ENCODE peak calls at places on chromosomes 1 and 21, in nine cellular contexts. A is ovary, L is mammary epithelial cell, P is right lobe of liver, H is pancreas, K is dorsolateral prefrontal cortex, S is fibroblast of mammary gland, G is H9, N is AG09309. E is an unnamed sample.

GRCh38 chr1:35481229-35481628 is 76.0 kb downstream of the KIAA0319L start:
- DNase-seq in A (no peak), L (no peak), P (no peak), H (no peak), K (no peak), S (no peak), G (no peak), N (no peak), E (no peak)

GRCh38 chr1:125085720-125086591 is 3901.2 kb downstream of the SRGAP2C start:
- DNase-seq in A (no peak), L (no peak), P (peak), H (no peak), K (no peak), S (no peak), G (no peak), N (no peak), E (no peak)

GRCh38 chr1:19208710-19209438 is 1.2 kb downstream of the UBR4 start:
- DNase-seq in A (no peak), L (peak), P (no peak), H (no peak), K (no peak), S (peak), G (no peak), N (no peak), E (no peak)

GRCh38 chr1:199751524-199751923 is 276.0 kb upstream of the NR5A2 start:
- DNase-seq in A (no peak), L (no peak), P (no peak), H (no peak), K (no peak), S (no peak), G (no peak), N (no peak), E (no peak)

GRCh38 chr1:165075725-165076370 is 280.7 kb downstream of the LMX1A start:
- DNase-seq in A (no peak), L (no peak), P (no peak), H (no peak), K (no peak), S (peak), G (peak), N (no peak), E (peak)

GRCh38 chr21:16196521-16197208 is 466.9 kb downstream of the USP25 start:
- DNase-seq in A (no peak), L (peak), P (no peak), H (no peak), K (no peak), S (peak), G (no peak), N (no peak), E (no peak)

GRCh38 chr21:43191521-43191920 is 22.7 kb downstream of the CRYAA start:
- DNase-seq in A (no peak), L (no peak), P (no peak), H (no peak), K (no peak), S (no peak), G (peak), N (no peak), E (no peak)

GRCh38 chr21:43925096-43925481 is 60.1 kb downstream of the AGPAT3 start:
- DNase-seq in A (no peak), L (peak), P (peak), H (no peak), K (no peak), S (no peak), G (no peak), N (no peak), E (no peak)

GRCh38 chr1:70979879-70980278 is 67.7 kb downstream of the PTGER3 start:
- DNase-seq in A (no peak), L (no peak), P (no peak), H (no peak), K (no peak), S (no peak), G (no peak), N (no peak), E (no peak)

GRCh38 chr1:200040516-200041138 is 13.1 kb downstream of the NR5A2 start:
- DNase-seq in A (no peak), L (no peak), P (peak), H (peak), K (no peak), S (no peak), G (peak), N (no peak), E (no peak)

GRCh38 chr1:180905927-180906326 is 6.8 kb upstream of the KIAA1614 start:
- DNase-seq in A (no peak), L (no peak), P (no peak), H (no peak), K (no peak), S (no peak), G (no peak), N (no peak), E (no peak)

GRCh38 chr1:235940282-235940681 is 73.6 kb upstream of the LYST start:
- DNase-seq in A (no peak), L (no peak), P (no peak), H (no peak), K (no peak), S (no peak), G (no peak), N (no peak), E (no peak)

GRCh38 chr1:155078496-155079209 is at the start of gene EFNA3:
- DNase-seq in A (peak), L (peak), P (peak), H (peak), K (peak), S (peak), G (peak), N (no peak), E (peak)

GRCh38 chr1:39132505-39133339 is 71.8 kb upstream of the MACF1 start:
- DNase-seq in A (no peak), L (peak), P (peak), H (peak), K (no peak), S (peak), G (peak), N (no peak), E (peak)

GRCh38 chr1:207888647-207889046 is 22.3 kb downstream of the CD34 start:
- DNase-seq in A (no peak), L (peak), P (no peak), H (no peak), K (no peak), S (peak), G (no peak), N (no peak), E (no peak)

GRCh38 chr21:44400791-44401385 is 47.5 kb downstream of the TRPM2 start:
- DNase-seq in A (no peak), L (no peak), P (peak), H (no peak), K (no peak), S (no peak), G (no peak), N (no peak), E (no peak)

GRCh38 chr1:186617860-186618780 is 62.1 kb downstream of the PTGS2 start:
- DNase-seq in A (no peak), L (peak), P (peak), H (no peak), K (no peak), S (peak), G (no peak), N (peak), E (no peak)

GRCh38 chr1:31831397-31832378 is 15.9 kb upstream of the SPOCD1 start:
- DNase-seq in A (no peak), L (peak), P (no peak), H (no peak), K (no peak), S (peak), G (no peak), N (peak), E (no peak)

GRCh38 chr1:180424848-180425457 is 77.4 kb downstream of the ACBD6 start:
- DNase-seq in A (no peak), L (no peak), P (no peak), H (no peak), K (no peak), S (peak), G (no peak), N (no peak), E (no peak)

GRCh38 chr1:223209293-223209898 is 66.3 kb upstream of the TLR5 start:
- DNase-seq in A (no peak), L (no peak), P (no peak), H (no peak), K (no peak), S (no peak), G (no peak), N (no peak), E (no peak)

GRCh38 chr1:113860891-113861290 is 10.6 kb downstream of the PTPN22 start:
- DNase-seq in A (no peak), L (peak), P (no peak), H (no peak), K (no peak), S (peak), G (no peak), N (peak), E (no peak)

GRCh38 chr1:213054142-213054541 is 3.1 kb downstream of the RPS6KC1 start:
- DNase-seq in A (no peak), L (no peak), P (no peak), H (no peak), K (no peak), S (no peak), G (no peak), N (no peak), E (no peak)

GRCh38 chr1:243415663-243416365 is 160.0 kb downstream of the SDCCAG8 start:
- DNase-seq in A (no peak), L (no peak), P (no peak), H (no peak), K (no peak), S (no peak), G (no peak), N (no peak), E (no peak)

DNA sequence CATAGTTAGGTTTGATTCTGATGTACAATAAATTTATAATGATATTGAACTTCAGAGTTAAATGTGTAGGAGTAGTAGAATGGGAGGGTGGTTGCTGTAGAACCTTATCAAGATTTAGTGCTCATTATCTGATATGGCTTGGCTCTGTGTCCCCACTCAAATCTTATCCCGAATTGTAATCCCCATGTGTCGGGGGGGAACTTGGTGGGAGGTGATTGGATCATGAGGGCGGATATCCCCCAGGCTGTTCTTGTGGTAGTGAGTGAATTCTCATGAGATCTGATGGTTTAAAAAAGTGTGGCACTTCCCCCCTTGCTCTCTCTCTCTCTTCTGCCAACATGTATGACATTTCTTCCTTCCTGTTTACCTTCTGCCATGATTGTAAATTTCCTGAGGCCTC is 265.5 kb downstream of the GRIK1 start:
- DNase-seq in A (no peak), L (no peak), P (no peak), H (no peak), K (no peak), S (no peak), G (no peak), N (no peak), E (no peak)
- TF ChIP-seq CTCF in A (no peak), L (no peak), P (no peak), H (no peak), K (no peak), S (no peak), G (no peak), N (no peak), E (no peak)

GRCh38 chr1:152141971-152142584 is 16.9 kb downstream of the RPTN start:
- DNase-seq in A (no peak), L (peak), P (no peak), H (peak), K (no peak), S (peak), G (peak), N (peak), E (peak)
- TF ChIP-seq CTCF in A (no peak), L (peak), P (peak), H (peak), K (peak), S (peak), G (peak), N (peak), E (peak)

GRCh38 chr1:61284933-61285332 is 202.6 kb downstream of the NFIA start:
- DNase-seq in A (no peak), L (no peak), P (no peak), H (no peak), K (no peak), S (no peak), G (no peak), N (no peak), E (no peak)

GRCh38 chr1:61284226-61284854 is 202.0 kb downstream of the NFIA start:
- DNase-seq in A (no peak), L (no peak), P (no peak), H (no peak), K (no peak), S (no peak), G (no peak), N (no peak), E (no peak)

GRCh38 chr1:61287734-61288133 is 205.4 kb downstream of the NFIA start:
- DNase-seq in A (no peak), L (peak), P (no peak), H (no peak), K (no peak), S (peak), G (no peak), N (peak), E (no peak)

GRCh38 chr1:61287014-61287413 is 204.7 kb downstream of the NFIA start:
- DNase-seq in A (no peak), L (peak), P (no peak), H (no peak), K (no peak), S (peak), G (no peak), N (no peak), E (no peak)

DNA sequence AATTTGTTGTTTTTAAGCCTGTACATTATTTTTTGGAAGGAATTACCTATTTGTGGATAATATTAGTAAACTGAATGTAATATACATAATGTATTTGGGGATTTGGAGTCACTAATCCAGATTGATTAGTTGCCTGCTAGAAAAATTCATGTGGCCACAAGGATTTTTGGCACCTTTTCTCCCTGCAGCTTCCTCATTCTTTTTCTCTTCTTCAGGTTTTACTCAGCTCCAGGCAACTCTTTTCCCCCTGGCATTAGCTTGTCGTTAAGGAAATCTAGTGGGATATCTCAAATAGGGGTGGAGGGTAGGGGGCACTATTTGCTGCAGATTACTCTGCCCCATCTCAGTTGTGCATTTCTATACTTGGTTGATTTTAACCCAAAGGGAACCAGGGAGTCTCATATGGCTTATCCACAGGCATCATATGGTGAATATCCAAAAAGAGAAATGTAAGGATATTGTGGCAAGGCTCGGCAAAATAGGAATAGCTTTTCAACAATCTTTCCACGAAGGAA is 203.1 kb downstream of the NFIA start:
- DNase-seq in A (no peak), L (no peak), P (no peak), H (no peak), K (no peak), S (peak), G (no peak), N (no peak), E (no peak)
- TF ChIP-seq CTCF in A (no peak), L (no peak), P (no peak), H (no peak), K (no peak), S (no peak), G (no peak), N (no peak), E (no peak)

GRCh38 chr1:153959454-153959853 is 1.0 kb upstream of the CRTC2 start:
- DNase-seq in A (no peak), L (no peak), P (no peak), H (no peak), K (no peak), S (no peak), G (no peak), N (no peak), E (no peak)
- TF ChIP-seq CTCF in A (no peak), L (no peak), P (no peak), H (no peak), K (no peak), S (no peak), G (no peak), N (no peak), E (no peak)

DNA sequence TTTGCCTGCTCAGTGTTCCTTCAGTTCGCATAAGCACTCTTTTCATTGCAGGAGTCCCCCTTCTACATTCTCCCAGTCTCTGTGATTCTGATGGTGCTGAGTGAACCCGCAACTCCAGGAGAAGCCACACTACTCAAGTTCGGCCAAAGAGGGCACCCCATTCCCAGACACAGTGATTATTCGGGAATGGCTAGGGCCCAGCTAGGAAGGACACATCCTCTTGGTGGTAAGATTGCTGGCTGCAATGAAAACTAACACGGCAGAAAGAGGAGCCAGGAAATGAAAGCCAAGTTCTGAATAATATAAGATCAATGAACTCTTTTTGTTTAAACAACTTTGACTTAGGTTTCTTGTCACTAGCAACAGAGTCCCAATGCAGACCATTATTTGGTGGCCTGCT is 14.9 kb downstream of the CREG1 start:
- DNase-seq in A (no peak), L (no peak), P (no peak), H (no peak), K (no peak), S (no peak), G (peak), N (no peak), E (no peak)
- TF ChIP-seq CTCF in A (no peak), L (no peak), P (peak), H (no peak), K (no peak), S (no peak), G (peak), N (peak), E (no peak)

GRCh38 chr1:6622396-6623152 is 2.1 kb upstream of the THAP3 start:
- DNase-seq in A (no peak), L (no peak), P (no peak), H (no peak), K (no peak), S (no peak), G (no peak), N (no peak), E (no peak)

GRCh38 chr1:6627031-6627430 is 2.4 kb downstream of the THAP3 start:
- DNase-seq in A (no peak), L (no peak), P (no peak), H (no peak), K (no peak), S (no peak), G (no peak), N (no peak), E (no peak)

GRCh38 chr1:6623269-6623965 is 1.3 kb upstream of the THAP3 start:
- DNase-seq in A (no peak), L (no peak), P (no peak), H (no peak), K (no peak), S (no peak), G (no peak), N (no peak), E (no peak)

GRCh38 chr1:6625579-6626149 is 996 bp downstream of the THAP3 start:
- DNase-seq in A (no peak), L (peak), P (no peak), H (no peak), K (no peak), S (peak), G (no peak), N (no peak), E (no peak)

GRCh38 chr1:6624712-6625578 is at the start of gene THAP3:
- DNase-seq in A (peak), L (peak), P (peak), H (peak), K (peak), S (peak), G (peak), N (no peak), E (peak)
- TF ChIP-seq CTCF in A (no peak), L (no peak), P (no peak), H (no peak), K (no peak), S (no peak), G (peak), N (no peak), E (no peak)

GRCh38 chr1:182051938-182052337 is 9.6 kb downstream of the ZNF648 start:
- DNase-seq in A (no peak), L (peak), P (no peak), H (no peak), K (no peak), S (peak), G (no peak), N (no peak), E (no peak)

GRCh38 chr1:182059936-182060335 is 1.6 kb downstream of the ZNF648 start:
- DNase-seq in A (no peak), L (no peak), P (no peak), H (no peak), K (peak), S (no peak), G (no peak), N (no peak), E (no peak)

GRCh38 chr1:182056596-182057366 is 4.7 kb downstream of the ZNF648 start:
- DNase-seq in A (no peak), L (no peak), P (no peak), H (no peak), K (no peak), S (no peak), G (peak), N (no peak), E (no peak)

GRCh38 chr1:182050481-182051438 is 10.8 kb downstream of the ZNF648 start:
- DNase-seq in A (no peak), L (no peak), P (no peak), H (no peak), K (no peak), S (no peak), G (no peak), N (no peak), E (no peak)

DNA sequence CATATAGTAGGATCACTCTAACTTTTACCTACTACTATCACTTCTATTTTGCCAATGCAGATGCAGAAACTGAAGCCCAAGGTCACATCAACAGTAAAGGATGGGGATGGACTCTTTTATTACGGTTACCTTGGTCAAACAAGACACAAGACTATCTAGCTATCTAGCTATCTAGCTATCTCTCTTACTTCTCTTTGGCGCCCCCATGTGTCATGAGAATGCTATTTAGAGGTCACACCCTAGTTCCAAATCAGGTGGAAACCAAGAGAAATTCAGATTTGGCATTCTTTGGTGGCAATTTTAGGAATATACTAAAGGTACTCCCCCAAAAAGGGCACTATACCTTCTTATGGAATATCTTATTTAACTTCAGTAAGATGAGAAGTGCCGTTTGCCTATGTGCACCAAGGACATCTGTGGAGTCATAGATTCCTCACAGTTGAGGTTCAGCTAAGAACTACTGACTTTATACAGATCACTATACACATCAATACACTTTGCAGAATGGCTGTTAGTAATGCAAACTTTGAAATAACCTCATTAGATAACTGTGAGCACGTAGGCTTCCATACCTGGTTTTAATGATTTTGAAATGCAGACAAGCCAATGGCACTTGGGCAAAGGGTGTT is 6.7 kb downstream of the ZNF648 start:
- DNase-seq in A (no peak), L (peak), P (no peak), H (no peak), K (no peak), S (peak), G (no peak), N (no peak), E (peak)
- TF ChIP-seq CTCF in A (no peak), L (peak), P (peak), H (no peak), K (peak), S (peak), G (peak), N (peak), E (no peak)

E was measured in glutamatergic neuron.